ENCODE peak calls at places on chromosomes 12 and 14, in four cellular contexts. U is hypothalamus, Y is T-cell, L is fibroblast of pulmonary artery. O is an unnamed sample.

GRCh38 chr12:19694627-19695026 is 255.3 kb downstream of the AEBP2 start:
- DNase-seq in Y (no peak), L (peak), U (no peak), O (no peak)

GRCh38 chr14:96693986-96694385 is 103.2 kb upstream of the VRK1 start:
- DNase-seq in Y (no peak), U (no peak), L (no peak), O (no peak)

GRCh38 chr12:48084841-48085460 is 20.9 kb downstream of the SENP1 start:
- DNase-seq in Y (no peak), U (no peak), L (no peak), O (no peak)

GRCh38 chr14:99619873-99620834 is 16.1 kb upstream of the CCDC85C start:
- DNase-seq in L (peak), Y (no peak), U (no peak), O (no peak)

GRCh38 chr14:55847766-55848165 is 267.8 kb downstream of the KTN1 start:
- DNase-seq in U (no peak), L (peak), Y (no peak), O (no peak)

GRCh38 chr12:125267114-125267513 is 201.9 kb downstream of the AACS start:
- DNase-seq in Y (no peak), L (no peak), U (no peak), O (no peak)

GRCh38 chr12:63387736-63388135 is 236.7 kb upstream of the AVPR1A start:
- DNase-seq in Y (no peak), U (no peak), L (no peak), O (no peak)

GRCh38 chr14:95359974-95360826 is 40.5 kb upstream of the CLMN start:
- DNase-seq in L (no peak), Y (no peak), U (no peak), O (peak)

GRCh38 chr12:9786726-9787339 is 26.1 kb upstream of the CD69 start:
- DNase-seq in Y (no peak), U (no peak), L (no peak), O (no peak)

GRCh38 chr12:69570545-69571399 is 14.5 kb upstream of the CCT2 start:
- DNase-seq in L (peak), U (no peak), Y (no peak), O (no peak)

GRCh38 chr14:105889666-105890473 is 363.5 kb downstream of the TMEM121 start:
- DNase-seq in U (no peak), L (no peak), Y (no peak), O (no peak)